ENCODE peak calls at places on chromosomes 11 and 22, in four cellular contexts. H is HepG2, B is H1, G is K562. I is an unnamed sample.

GRCh38 chr11:116578971-116579687 is 193.7 kb downstream of the BUD13 start:
- DNase-seq in B (no peak), G (no peak), H (peak), I (peak)

GRCh38 chr11:789951-790350 is at the start of gene CEND1:
- DNase-seq in H (no peak), G (peak), B (no peak), I (peak)

GRCh38 chr22:50209893-50210292 is 9.1 kb downstream of the SELENOO start:
- DNase-seq in H (peak), G (peak), B (no peak), I (peak)

GRCh38 chr11:57230797-57231538 is 6.1 kb downstream of the APLNR start:
- DNase-seq in B (no peak), G (no peak), H (no peak), I (no peak)

GRCh38 chr11:69057801-69058200 is 9.1 kb downstream of the TPCN2 start:
- DNase-seq in G (no peak), B (no peak), H (no peak), I (no peak)

GRCh38 chr22:17569971-17570511 is 6.7 kb downstream of the SLC25A18 start:
- DNase-seq in H (no peak), G (no peak), B (no peak), I (no peak)

GRCh38 chr11:65788801-65789200 is 1.9 kb downstream of the OVOL1 start:
- DNase-seq in B (no peak), H (no peak), G (no peak), I (peak)

GRCh38 chr11:13152736-13153541 is 124.7 kb upstream of the BMAL1 start:
- DNase-seq in G (peak), B (no peak), H (peak), I (no peak)

GRCh38 chr11:72238040-72238450 is 5.9 kb downstream of the PHOX2A start:
- DNase-seq in G (peak), H (peak), B (peak), I (peak)

GRCh38 chr11:44936527-44936926 is 14.2 kb downstream of the TP53I11 start:
- DNase-seq in H (peak), G (peak), B (peak), I (peak)

GRCh38 chr22:28375761-28376534 is 303.7 kb downstream of the TTC28 start:
- DNase-seq in B (no peak), G (no peak), H (no peak), I (no peak)

GRCh38 chr11:118660646-118661424 is 18.6 kb downstream of the TREH start:
- DNase-seq in B (no peak), H (peak), G (no peak), I (no peak)

GRCh38 chr22:43346521-43346929 is 3.4 kb upstream of the SCUBE1 start:
- DNase-seq in B (peak), G (peak), H (peak), I (peak)

GRCh38 chr11:83682645-83682973 is 396.4 kb upstream of the CCDC90B start:
- DNase-seq in G (peak), B (no peak), H (no peak), I (no peak)

GRCh38 chr11:61293869-61294716 is 1.0 kb downstream of the VWCE start:
- DNase-seq in B (no peak), H (peak), G (no peak), I (peak)

GRCh38 chr22:30602049-30602448 is 4.9 kb upstream of the TCN2 start:
- DNase-seq in H (peak), G (peak), B (no peak), I (no peak)
- TF ChIP-seq TAF1 in H (no peak), G (no peak), B (no peak), I (no peak)

GRCh38 chr11:33631749-33632091 is 68.9 kb downstream of the C11orf91 start:
- DNase-seq in H (no peak), B (no peak), G (no peak), I (no peak)

GRCh38 chr11:33635161-33635560 is 65.5 kb downstream of the C11orf91 start:
- DNase-seq in G (no peak), H (no peak), B (no peak), I (no peak)

GRCh38 chr11:33634291-33634834 is 66.3 kb downstream of the C11orf91 start:
- DNase-seq in H (no peak), G (no peak), B (no peak), I (no peak)

GRCh38 chr11:33633251-33634003 is 67.2 kb downstream of the C11orf91 start:
- DNase-seq in H (peak), B (peak), G (no peak), I (no peak)

DNA sequence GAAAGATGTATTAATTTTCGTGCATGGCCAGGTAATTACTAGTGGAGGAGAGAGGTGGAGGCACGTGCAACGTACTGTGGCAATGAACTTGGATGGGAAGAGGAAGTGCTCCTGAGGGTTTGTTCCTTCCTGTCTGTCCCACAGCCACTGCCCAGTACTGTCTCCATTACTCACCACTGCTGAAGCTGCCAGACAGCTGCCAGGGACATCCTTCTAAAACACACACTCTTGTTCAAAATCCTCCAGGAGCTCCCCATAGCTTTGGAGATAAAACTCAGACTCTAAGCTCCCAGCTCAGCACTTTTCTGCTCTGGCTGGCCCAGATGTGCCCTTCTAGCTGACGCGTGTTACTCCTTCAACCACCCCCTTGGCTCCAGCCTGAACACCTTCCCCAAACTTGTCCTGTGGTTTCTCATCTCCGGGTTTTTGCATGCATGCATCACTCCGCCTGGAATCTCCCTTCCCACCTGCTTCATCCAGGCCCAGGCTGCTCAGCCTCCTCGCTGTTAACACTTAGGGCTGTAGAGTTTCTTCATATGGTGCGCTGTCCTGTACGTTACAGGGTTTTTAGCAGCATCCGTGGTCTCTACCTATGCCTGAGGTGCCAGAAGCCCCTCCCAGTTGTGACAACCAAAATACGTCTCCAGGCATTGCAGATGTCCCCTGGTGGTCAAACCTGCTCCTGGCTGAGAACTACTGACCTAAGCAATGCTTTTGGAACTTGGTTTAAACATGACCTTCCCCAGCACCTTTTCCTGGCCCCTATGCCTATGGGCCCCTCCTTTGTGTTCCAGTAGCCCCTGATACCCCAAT is 69.5 kb downstream of the C11orf91 start:
- DNase-seq in B (no peak), G (no peak), H (no peak), I (no peak)
- H3K4me2 ChIP-seq in B (no peak), G (no peak), H (no peak), I (no peak)

GRCh38 chr11:24828938-24829337 is 332.1 kb downstream of the LUZP2 start:
- DNase-seq in G (no peak), H (no peak), B (no peak), I (no peak)
- TF ChIP-seq TAF1 in G (no peak), H (no peak), B (no peak), I (no peak)

GRCh38 chr11:77038029-77038824 is 4.0 kb downstream of the B3GNT6 start:
- DNase-seq in B (no peak), H (no peak), G (peak), I (no peak)
- H3K4me2 ChIP-seq in B (no peak), H (no peak), G (peak), I (no peak)

GRCh38 chr22:46057762-46058420 is 80.9 kb upstream of the WNT7B start:
- DNase-seq in B (no peak), G (no peak), H (no peak), I (peak)
- TF ChIP-seq TAF1 in B (no peak), G (no peak), H (no peak), I (peak)